ENCODE peak calls at places on chromosomes 16 and 17, in five cellular contexts. One of them, this sample, is unnamed.

GRCh38 chr16:86914850-86915717 is 336.7 kb downstream of the FOXL1 start:
- DNase-seq in small intestine: no peak
- DNase-seq in neural progenitor cell: no peak
- DNase-seq in epithelial cell of esophagus: no peak
- DNase-seq in MV-4-11: no peak
- DNase-seq in this sample: no peak

GRCh38 chr16:17350212-17350611 is 120.5 kb downstream of the XYLT1 start:
- DNase-seq in epithelial cell of esophagus: no peak
- DNase-seq in neural progenitor cell: no peak
- DNase-seq in small intestine: no peak
- DNase-seq in MV-4-11: peak
- DNase-seq in this sample: no peak

GRCh38 chr17:29617481-29618271 is 5.0 kb downstream of the CORO6 start:
- DNase-seq in small intestine: peak
- DNase-seq in epithelial cell of esophagus: peak
- DNase-seq in neural progenitor cell: peak
- DNase-seq in MV-4-11: peak
- DNase-seq in this sample: peak

GRCh38 chr16:57993452-57993851 is 7.0 kb downstream of the ZNF319 start:
- DNase-seq in neural progenitor cell: no peak
- DNase-seq in MV-4-11: no peak
- DNase-seq in small intestine: no peak
- DNase-seq in epithelial cell of esophagus: peak
- DNase-seq in this sample: no peak

GRCh38 chr16:22192261-22193133 is 13.6 kb upstream of the EEF2K start:
- DNase-seq in MV-4-11: peak
- DNase-seq in small intestine: peak
- DNase-seq in neural progenitor cell: peak
- DNase-seq in epithelial cell of esophagus: peak
- DNase-seq in this sample: peak

GRCh38 chr16:74901606-74902005 is 83.3 kb downstream of the WDR59 start:
- DNase-seq in small intestine: no peak
- DNase-seq in epithelial cell of esophagus: no peak
- DNase-seq in MV-4-11: no peak
- DNase-seq in neural progenitor cell: no peak
- DNase-seq in this sample: no peak

GRCh38 chr16:23564964-23565363 is 7.4 kb downstream of the UBFD1 start:
- DNase-seq in MV-4-11: no peak
- DNase-seq in neural progenitor cell: no peak
- DNase-seq in small intestine: no peak
- DNase-seq in epithelial cell of esophagus: no peak
- DNase-seq in this sample: no peak

GRCh38 chr17:56653877-56654276 is 60.4 kb downstream of the NOG start:
- DNase-seq in epithelial cell of esophagus: peak
- DNase-seq in MV-4-11: peak
- DNase-seq in small intestine: peak
- DNase-seq in neural progenitor cell: peak
- DNase-seq in this sample: peak

GRCh38 chr17:43570518-43570928 is 24.4 kb upstream of the ETV4 start:
- DNase-seq in neural progenitor cell: no peak
- DNase-seq in small intestine: no peak
- DNase-seq in epithelial cell of esophagus: peak
- DNase-seq in MV-4-11: no peak
- DNase-seq in this sample: no peak